ENCODE peak calls at places on chromosomes 2 and 18, in seven cellular contexts. V, A, C, Y, M, G and W are unnamed samples. For H3K9me3, the result is how much of the 10 kb centered on the place peaks cover.

GRCh38 chr2:163182764-163183354 is 344.3 kb upstream of the KCNH7 start:
- DNase-seq in M (no peak), C (no peak), A (no peak), V (peak), G (peak), Y (no peak), W (no peak)

GRCh38 chr2:238709324-238709723 is 138.6 kb upstream of the TWIST2 start:
- DNase-seq in M (no peak), V (no peak), C (peak), Y (no peak), G (no peak), A (no peak), W (no peak)

GRCh38 chr2:118268268-118268667 is 180.0 kb downstream of the INSIG2 start:
- DNase-seq in Y (no peak), M (no peak), A (no peak), V (no peak), C (no peak), G (no peak), W (no peak)

GRCh38 chr2:196925768-196926561 is 542 bp downstream of the PGAP1 start:
- DNase-seq in C (peak), G (peak), M (peak), A (peak), V (peak), Y (peak), W (no peak)

GRCh38 chr2:128593518-128594272 is 275.0 kb upstream of the HS6ST1 start:
- DNase-seq in M (peak), C (no peak), G (no peak), Y (no peak), A (no peak), V (no peak), W (no peak)

GRCh38 chr2:152676461-152676860 is 40.8 kb downstream of the PRPF40A start:
- DNase-seq in C (no peak), A (no peak), M (no peak), G (no peak), V (no peak), Y (no peak), W (no peak)

GRCh38 chr2:95231723-95232122 is 24.4 kb downstream of the ZNF892 start:
- DNase-seq in M (peak), V (peak), C (no peak), Y (no peak), G (peak), A (no peak), W (no peak)

GRCh38 chr18:67710639-67711038 is 194.1 kb upstream of the DSEL start:
- DNase-seq in M (no peak), C (no peak), A (no peak), G (no peak), V (no peak), Y (no peak), W (no peak)

GRCh38 chr2:152186257-152186656 is 10.7 kb upstream of the STAM2 start:
- DNase-seq in M (no peak), G (no peak), A (no peak), C (no peak), V (peak), Y (no peak), W (no peak)

GRCh38 chr2:175203621-175204496 is 22.3 kb upstream of the ATP5MC3 start:
- DNase-seq in Y (no peak), A (peak), M (peak), V (peak), C (no peak), G (peak), W (no peak)

GRCh38 chr2:105100064-105100840 is 62.4 kb downstream of the MRPS9 start:
- DNase-seq in M (no peak), G (no peak), A (no peak), V (no peak), Y (no peak), C (no peak), W (no peak)

GRCh38 chr2:105373344-105373781 is 25.5 kb downstream of the FHL2 start:
- DNase-seq in G (no peak), A (no peak), M (peak), Y (no peak), V (peak), C (peak), W (no peak)

GRCh38 chr2:207130958-207131521 is 34.7 kb downstream of the KLF7 start:
- DNase-seq in V (no peak), M (no peak), Y (no peak), G (no peak), C (no peak), A (no peak), W (no peak)

GRCh38 chr2:207126724-207127314 is 38.9 kb downstream of the KLF7 start:
- DNase-seq in M (no peak), Y (no peak), V (peak), A (no peak), C (no peak), G (no peak), W (no peak)

GRCh38 chr2:207131634-207132418 is 33.9 kb downstream of the KLF7 start:
- DNase-seq in V (no peak), Y (no peak), A (no peak), M (no peak), G (no peak), C (no peak), W (no peak)

GRCh38 chr2:207128867-207129266 is 36.9 kb downstream of the KLF7 start:
- DNase-seq in A (no peak), Y (no peak), G (no peak), C (no peak), M (no peak), V (no peak), W (no peak)

DNA sequence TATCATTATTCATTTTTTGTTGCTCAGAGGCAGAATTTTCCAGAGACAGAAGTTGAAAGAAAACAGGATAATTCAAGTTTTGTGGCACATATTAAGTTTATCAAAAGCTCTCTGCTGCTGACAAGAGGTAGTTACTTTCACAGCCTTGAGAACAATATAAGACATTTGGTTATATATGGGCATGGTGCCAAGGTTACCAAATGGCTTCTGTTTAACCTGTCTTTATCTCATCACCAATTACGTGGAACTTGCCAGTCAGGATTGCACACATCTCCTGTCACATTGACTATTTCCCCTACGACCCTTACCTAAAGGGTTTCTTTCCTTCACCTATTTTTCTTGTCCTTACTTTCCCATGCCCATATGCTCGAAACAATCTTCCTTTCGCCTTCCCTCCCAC is 35.9 kb downstream of the KLF7 start:
- DNase-seq in Y (no peak), C (no peak), G (no peak), M (no peak), A (no peak), V (no peak), W (no peak)
- H3K27ac ChIP-seq in Y (peak), C (no peak), G (peak), M (no peak), A (no peak), V (no peak), W (no peak)

GRCh38 chr2:16278421-16279200 is 338.3 kb downstream of the MYCN start:
- DNase-seq in C (no peak), V (no peak), G (no peak), A (no peak), M (no peak), Y (no peak), W (no peak)
- H3K9me3 ChIP-seq in C (under half), V (under half), G (under half), A (under half), M (under half), Y (under half), W (under half)

GRCh38 chr18:6850396-6850795 is 120.9 kb downstream of the ARHGAP28 start:
- DNase-seq in V (no peak), M (no peak), C (no peak), G (no peak), A (no peak), Y (no peak), W (no peak)
- TF ChIP-seq CTCF in V (no peak), M (no peak), C (no peak), G (no peak), A (no peak), Y (no peak), W (no peak)

DNA sequence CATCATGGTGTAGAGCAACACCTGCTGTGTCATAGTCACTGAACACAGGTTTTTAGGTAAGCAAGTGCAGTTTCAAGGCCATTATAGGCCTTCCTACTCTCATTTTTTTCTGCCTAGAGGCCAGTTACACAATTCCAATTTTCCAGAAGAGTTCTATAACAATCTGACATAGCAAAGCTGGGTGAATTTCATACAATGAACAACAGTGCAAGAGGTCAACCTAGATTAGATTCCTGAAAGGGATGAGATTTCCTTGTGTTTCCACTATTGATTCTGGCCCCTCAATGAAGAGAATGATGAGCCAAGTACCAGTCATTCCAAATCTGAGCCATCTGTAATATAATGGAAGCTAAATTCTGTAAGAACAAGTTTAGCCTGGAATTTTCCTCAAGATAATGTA is 15.3 kb upstream of the CD28 start:
- DNase-seq in A (no peak), G (no peak), V (no peak), C (no peak), M (no peak), Y (no peak), W (no peak)
- H3K27ac ChIP-seq in A (no peak), G (no peak), V (no peak), C (no peak), M (peak), Y (peak), W (no peak)

DNA sequence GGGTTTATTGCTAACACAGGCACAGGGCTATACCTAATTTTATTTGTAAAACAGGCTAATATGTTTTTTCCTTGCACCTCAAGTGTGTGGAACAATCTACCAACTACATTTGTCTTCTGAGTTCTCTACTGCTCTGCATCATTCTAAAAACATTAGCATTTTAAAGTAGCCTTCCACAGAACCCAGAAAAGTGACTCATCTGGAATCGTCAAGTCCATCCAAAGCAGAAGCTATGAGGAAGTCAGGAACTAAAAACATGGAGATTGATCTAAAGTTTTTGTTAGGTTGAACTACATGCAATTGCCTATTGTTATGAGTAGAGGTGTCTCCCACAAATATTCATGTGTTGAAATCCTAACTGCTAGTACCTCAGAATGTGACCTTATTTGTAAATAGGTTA is 70.9 kb downstream of the SUCLG1 start:
- DNase-seq in M (no peak), C (no peak), G (no peak), A (no peak), V (peak), Y (no peak), W (no peak)
- H3K9me3 ChIP-seq in M (under half), C (under half), G (under half), A (under half), V (under half), Y (under half), W (under half)

DNA sequence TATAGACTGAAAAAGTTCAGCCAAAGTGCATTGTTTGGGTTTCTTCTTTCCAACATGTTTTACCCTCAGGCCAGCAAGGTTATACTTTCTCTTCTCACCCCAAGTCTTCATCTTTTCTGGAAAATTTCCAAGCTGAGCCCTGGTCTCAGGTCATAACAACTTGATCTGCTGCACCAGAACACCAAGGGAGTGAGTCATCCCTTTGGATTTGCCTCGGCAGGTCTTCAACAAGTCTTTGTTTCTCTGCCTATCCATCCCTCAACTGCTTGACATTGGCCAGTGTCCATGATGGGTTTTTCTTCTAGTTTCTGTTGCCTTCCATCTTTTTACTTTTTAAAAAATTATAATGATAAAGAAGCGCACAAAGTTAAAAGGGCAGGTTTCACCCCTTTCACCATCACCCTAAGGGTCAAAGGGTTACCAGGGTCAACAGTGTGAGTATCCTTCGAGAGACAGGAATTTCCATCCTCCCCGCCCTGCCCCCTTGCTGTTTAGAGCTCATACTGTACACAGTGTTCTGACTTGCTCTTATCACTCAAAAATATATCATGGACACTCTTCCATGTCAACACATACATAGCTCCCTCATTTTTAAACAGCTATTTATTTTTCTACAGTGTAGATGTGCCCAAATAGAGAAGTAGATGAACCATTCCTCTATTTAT is 5.7 kb upstream of the SPATS2L start:
- DNase-seq in C (no peak), G (peak), M (peak), Y (no peak), V (peak), A (no peak), W (no peak)
- TF ChIP-seq CTCF in C (no peak), G (no peak), M (no peak), Y (no peak), V (no peak), A (no peak), W (no peak)

GRCh38 chr18:78100189-78100588 is 850.5 kb downstream of the GALR1 start:
- DNase-seq in A (no peak), M (no peak), V (no peak), Y (no peak), C (no peak), G (no peak), W (no peak)
- H3K27ac ChIP-seq in A (no peak), M (no peak), V (no peak), Y (no peak), C (no peak), G (no peak), W (no peak)

GRCh38 chr2:224734949-224735348 is 18.8 kb upstream of the CCDC195 start:
- DNase-seq in C (no peak), Y (no peak), G (no peak), V (no peak), M (no peak), A (no peak), W (no peak)

GRCh38 chr2:224736227-224736626 is 20.1 kb upstream of the CCDC195 start:
- DNase-seq in C (no peak), G (no peak), V (no peak), M (no peak), A (no peak), Y (no peak), W (no peak)
- H3K9me3 ChIP-seq in C (under half), G (under half), V (under half), M (under half), A (under half), Y (under half), W (under half)

GRCh38 chr2:86035883-86036789 is 69.5 kb downstream of the POLR1A start:
- DNase-seq in C (peak), M (peak), V (peak), A (peak), G (no peak), Y (peak), W (peak)
- TF ChIP-seq CTCF in C (no peak), M (peak), V (peak), A (peak), G (no peak), Y (peak), W (peak)